ENCODE peak calls at places on chromosomes 4 and X, in six cellular contexts. One of them, this sample, is unnamed.

GRCh38 chrX:46260502-46260901 is 284.7 kb downstream of the ZNF674 start:
- DNase-seq in mucosa of descending colon: no peak
- DNase-seq in esophagus muscularis mucosa: no peak
- DNase-seq in psoas muscle: no peak
- DNase-seq in body of pancreas: no peak
- DNase-seq in mammary epithelial cell: peak; percentile 97
- DNase-seq in this sample: no peak

GRCh38 chr4:168474660-168475320 is 5.5 kb downstream of the DDX60L start:
- DNase-seq in mucosa of descending colon: no peak
- DNase-seq in esophagus muscularis mucosa: no peak
- DNase-seq in psoas muscle: no peak
- DNase-seq in body of pancreas: no peak
- DNase-seq in mammary epithelial cell: no peak
- DNase-seq in this sample: no peak

GRCh38 chr4:23717528-23718248 is 172.2 kb downstream of the PPARGC1A start:
- DNase-seq in mucosa of descending colon: peak; percentile 43
- DNase-seq in esophagus muscularis mucosa: no peak
- DNase-seq in psoas muscle: no peak
- DNase-seq in body of pancreas: no peak
- DNase-seq in mammary epithelial cell: peak; percentile 1
- DNase-seq in this sample: no peak

GRCh38 chr4:76624271-76624681 is 189.2 kb downstream of the SHROOM3 start:
- DNase-seq in mucosa of descending colon: peak; percentile 32
- DNase-seq in esophagus muscularis mucosa: no peak
- DNase-seq in psoas muscle: no peak
- DNase-seq in body of pancreas: peak; percentile 86
- DNase-seq in mammary epithelial cell: peak; percentile 94
- DNase-seq in this sample: no peak

GRCh38 chr4:76984127-76984526 is 34.6 kb downstream of the SEPTIN11 start:
- DNase-seq in mucosa of descending colon: no peak
- DNase-seq in esophagus muscularis mucosa: no peak
- DNase-seq in psoas muscle: no peak
- DNase-seq in body of pancreas: no peak
- DNase-seq in mammary epithelial cell: peak; percentile 24
- DNase-seq in this sample: peak; percentile 36

GRCh38 chr4:79364048-79364447 is 38.2 kb upstream of the NAA11 start:
- DNase-seq in mucosa of descending colon: no peak
- DNase-seq in esophagus muscularis mucosa: no peak
- DNase-seq in psoas muscle: no peak
- DNase-seq in body of pancreas: no peak
- DNase-seq in mammary epithelial cell: no peak
- DNase-seq in this sample: no peak

GRCh38 chr4:169209388-169209883 is 61.3 kb downstream of the SH3RF1 start:
- DNase-seq in mucosa of descending colon: no peak
- DNase-seq in esophagus muscularis mucosa: no peak
- DNase-seq in psoas muscle: no peak
- DNase-seq in body of pancreas: no peak
- DNase-seq in mammary epithelial cell: no peak
- DNase-seq in this sample: no peak

GRCh38 chr4:85475631-85476233 is 782 bp downstream of the ARHGAP24 start:
- DNase-seq in mucosa of descending colon: peak; percentile 23
- DNase-seq in esophagus muscularis mucosa: no peak
- DNase-seq in psoas muscle: peak; percentile 50
- DNase-seq in body of pancreas: peak; percentile 64
- DNase-seq in mammary epithelial cell: no peak
- DNase-seq in this sample: no peak

GRCh38 chrX:150845091-150845490 is 53.4 kb downstream of the CD99L2 start:
- DNase-seq in mucosa of descending colon: no peak
- DNase-seq in esophagus muscularis mucosa: no peak
- DNase-seq in psoas muscle: no peak
- DNase-seq in body of pancreas: no peak
- DNase-seq in mammary epithelial cell: no peak
- DNase-seq in this sample: no peak

GRCh38 chr4:59973496-59973895 is 1226.6 kb upstream of the ADGRL3 start:
- DNase-seq in mucosa of descending colon: no peak
- DNase-seq in esophagus muscularis mucosa: no peak
- DNase-seq in psoas muscle: no peak
- DNase-seq in body of pancreas: no peak
- DNase-seq in mammary epithelial cell: no peak
- DNase-seq in this sample: no peak

GRCh38 chr4:167000141-167000852 is 234.0 kb downstream of the SPOCK3 start:
- DNase-seq in mucosa of descending colon: no peak
- DNase-seq in esophagus muscularis mucosa: no peak
- DNase-seq in psoas muscle: no peak
- DNase-seq in body of pancreas: no peak
- DNase-seq in mammary epithelial cell: peak; percentile 59
- DNase-seq in this sample: no peak

GRCh38 chr4:16250665-16251365 is 24.5 kb upstream of the TAPT1 start:
- DNase-seq in mucosa of descending colon: no peak
- DNase-seq in esophagus muscularis mucosa: no peak
- DNase-seq in psoas muscle: no peak
- DNase-seq in body of pancreas: no peak
- DNase-seq in mammary epithelial cell: no peak
- DNase-seq in this sample: no peak

GRCh38 chr4:77015390-77015789 is 60.4 kb downstream of the CCNI start:
- DNase-seq in mucosa of descending colon: no peak
- DNase-seq in esophagus muscularis mucosa: no peak
- DNase-seq in psoas muscle: no peak
- DNase-seq in body of pancreas: no peak
- DNase-seq in mammary epithelial cell: peak; percentile 20
- DNase-seq in this sample: no peak

GRCh38 chrX:41518127-41518840 is 71.1 kb downstream of the NYX start:
- DNase-seq in mucosa of descending colon: no peak
- DNase-seq in esophagus muscularis mucosa: no peak
- DNase-seq in psoas muscle: no peak
- DNase-seq in body of pancreas: no peak
- DNase-seq in mammary epithelial cell: no peak
- DNase-seq in this sample: no peak

GRCh38 chr4:140252144-140252741 is 98.3 kb upstream of the MAML3 start:
- DNase-seq in mucosa of descending colon: peak; percentile 65
- DNase-seq in esophagus muscularis mucosa: no peak
- DNase-seq in psoas muscle: peak; percentile 52
- DNase-seq in body of pancreas: peak; percentile 46
- DNase-seq in mammary epithelial cell: no peak
- DNase-seq in this sample: no peak

GRCh38 chrX:140572724-140573123 is 67.9 kb upstream of the SOX3 start:
- DNase-seq in mucosa of descending colon: peak; percentile 40
- DNase-seq in esophagus muscularis mucosa: no peak
- DNase-seq in psoas muscle: no peak
- DNase-seq in body of pancreas: peak; percentile 61
- DNase-seq in mammary epithelial cell: peak; percentile 14
- DNase-seq in this sample: no peak

GRCh38 chrX:139936259-139936658 is 3.4 kb upstream of the ATP11C start:
- DNase-seq in mucosa of descending colon: no peak
- DNase-seq in esophagus muscularis mucosa: no peak
- DNase-seq in psoas muscle: no peak
- DNase-seq in body of pancreas: no peak
- DNase-seq in mammary epithelial cell: no peak
- DNase-seq in this sample: no peak

GRCh38 chr4:106277140-106277680 is 38.8 kb downstream of the TBCK start:
- DNase-seq in mucosa of descending colon: no peak
- DNase-seq in esophagus muscularis mucosa: no peak
- DNase-seq in psoas muscle: no peak
- DNase-seq in body of pancreas: no peak
- DNase-seq in mammary epithelial cell: no peak
- DNase-seq in this sample: no peak

GRCh38 chr4:71487324-71487677 is 148.5 kb downstream of the SLC4A4 start:
- DNase-seq in mucosa of descending colon: no peak
- DNase-seq in esophagus muscularis mucosa: no peak
- DNase-seq in psoas muscle: no peak
- DNase-seq in body of pancreas: peak; percentile 36
- DNase-seq in mammary epithelial cell: no peak
- DNase-seq in this sample: no peak

GRCh38 chr4:56655627-56656345 is 25.3 kb downstream of the HOPX start:
- DNase-seq in mucosa of descending colon: no peak
- DNase-seq in esophagus muscularis mucosa: no peak
- DNase-seq in psoas muscle: peak; percentile 56
- DNase-seq in body of pancreas: peak; percentile 6
- DNase-seq in mammary epithelial cell: no peak
- DNase-seq in this sample: peak; percentile 11

GRCh38 chr4:55396305-55397023 is 707 bp downstream of the TMEM165 start:
- DNase-seq in mucosa of descending colon: peak; percentile 58
- DNase-seq in esophagus muscularis mucosa: no peak
- DNase-seq in psoas muscle: peak; percentile 70
- DNase-seq in body of pancreas: peak; percentile 61
- DNase-seq in mammary epithelial cell: peak; percentile 41
- DNase-seq in this sample: peak; percentile 56

GRCh38 chrX:39165773-39166172 is 364.5 kb downstream of the MID1IP1 start:
- DNase-seq in mucosa of descending colon: no peak
- DNase-seq in esophagus muscularis mucosa: no peak
- DNase-seq in psoas muscle: no peak
- DNase-seq in body of pancreas: no peak
- DNase-seq in mammary epithelial cell: no peak
- DNase-seq in this sample: no peak

GRCh38 chr4:140238353-140239041 is 84.5 kb upstream of the MAML3 start:
- DNase-seq in mucosa of descending colon: peak; percentile 89
- DNase-seq in esophagus muscularis mucosa: peak; percentile 95
- DNase-seq in psoas muscle: peak; percentile 96
- DNase-seq in body of pancreas: peak; percentile 81
- DNase-seq in mammary epithelial cell: peak; percentile 46
- DNase-seq in this sample: no peak

GRCh38 chr4:7043521-7044414 is 596 bp downstream of the TADA2B start:
- DNase-seq in mucosa of descending colon: peak; percentile 66
- DNase-seq in esophagus muscularis mucosa: no peak
- DNase-seq in psoas muscle: peak; percentile 81
- DNase-seq in body of pancreas: peak; percentile 65
- DNase-seq in mammary epithelial cell: peak; percentile 45
- DNase-seq in this sample: peak; percentile 80

DNA sequence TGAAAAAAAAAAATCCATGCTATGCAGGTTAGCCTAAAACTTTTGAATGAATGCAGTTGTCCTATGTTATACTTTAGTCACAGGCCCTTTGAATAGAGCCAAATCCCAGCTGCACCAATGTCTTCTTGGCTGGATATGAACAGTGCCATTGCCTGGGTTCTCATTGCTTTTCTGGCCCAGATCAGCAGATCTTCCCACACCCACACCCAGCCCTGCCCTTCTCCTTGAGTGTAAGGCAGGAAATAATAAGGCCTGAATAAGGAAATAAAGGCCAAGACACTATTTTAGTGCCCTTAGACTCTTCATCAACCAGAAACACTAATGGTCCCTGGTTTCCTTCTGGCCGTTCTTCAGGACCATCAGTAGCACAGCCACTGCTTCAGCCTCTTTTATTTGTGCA is 66.6 kb downstream of the USP38 start:
- DNase-seq in mucosa of descending colon: peak; percentile 21
- DNase-seq in esophagus muscularis mucosa: no peak
- DNase-seq in psoas muscle: no peak
- DNase-seq in body of pancreas: no peak
- DNase-seq in mammary epithelial cell: peak; percentile 5
- DNase-seq in this sample: no peak
- TF ChIP-seq CTCF in mucosa of descending colon: no peak
- TF ChIP-seq CTCF in esophagus muscularis mucosa: no peak
- TF ChIP-seq CTCF in psoas muscle: no peak
- TF ChIP-seq CTCF in body of pancreas: no peak
- TF ChIP-seq CTCF in mammary epithelial cell: no peak
- TF ChIP-seq CTCF in this sample: no peak

DNA sequence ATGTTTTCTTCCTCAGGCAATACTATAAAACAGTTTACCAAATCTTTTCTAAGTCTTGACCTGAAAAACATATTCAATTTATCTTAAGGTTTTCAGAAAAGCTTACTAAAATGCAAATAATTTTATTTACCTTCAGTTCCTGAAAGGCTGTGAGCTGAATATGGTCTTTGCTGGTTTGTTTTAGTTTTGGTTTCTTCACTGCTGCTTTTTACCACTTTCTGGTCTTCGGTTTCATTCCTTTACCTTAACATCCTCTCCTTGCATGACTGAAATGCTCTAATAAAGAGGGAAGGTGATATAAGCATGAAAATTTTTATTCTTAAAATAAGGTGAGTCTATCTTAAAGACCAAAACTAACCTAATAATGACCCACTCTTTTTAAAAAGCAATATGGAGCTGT is 97.1 kb upstream of the NRK start:
- DNase-seq in mucosa of descending colon: no peak
- DNase-seq in esophagus muscularis mucosa: no peak
- DNase-seq in psoas muscle: no peak
- DNase-seq in body of pancreas: no peak
- DNase-seq in mammary epithelial cell: no peak
- DNase-seq in this sample: no peak
- H3K36me3 ChIP-seq in mucosa of descending colon: no peaks in the 10 kb centered on the region
- H3K36me3 ChIP-seq in esophagus muscularis mucosa: no peaks in the 10 kb centered on the region
- H3K36me3 ChIP-seq in psoas muscle: no peaks in the 10 kb centered on the region
- H3K36me3 ChIP-seq in body of pancreas: no peaks in the 10 kb centered on the region
- H3K36me3 ChIP-seq in mammary epithelial cell: no peaks in the 10 kb centered on the region
- H3K36me3 ChIP-seq in this sample: no peaks in the 10 kb centered on the region

DNA sequence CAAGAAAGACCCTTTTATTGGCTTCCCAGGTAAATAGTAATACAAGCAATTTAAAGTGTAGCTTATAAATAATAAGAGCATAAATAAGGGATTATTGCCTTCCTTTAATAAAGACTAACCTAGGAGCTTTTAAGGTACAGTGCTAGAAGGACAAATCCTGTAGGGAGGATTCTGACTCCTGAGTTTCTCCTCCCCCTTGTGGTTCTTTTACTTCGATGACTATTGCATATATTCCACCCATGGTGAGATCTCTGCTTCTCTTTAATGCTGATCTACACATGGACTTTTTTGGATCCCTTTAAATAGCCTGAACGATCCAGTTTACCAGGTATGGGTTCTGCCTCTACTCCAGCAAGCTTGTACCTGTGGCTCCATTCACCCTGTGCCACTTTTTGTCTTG is 2.5 kb downstream of the GALNT7 start:
- DNase-seq in mucosa of descending colon: no peak
- DNase-seq in esophagus muscularis mucosa: no peak
- DNase-seq in psoas muscle: no peak
- DNase-seq in body of pancreas: no peak
- DNase-seq in mammary epithelial cell: peak; percentile 42
- DNase-seq in this sample: no peak
- TF ChIP-seq CTCF in mucosa of descending colon: no peak
- TF ChIP-seq CTCF in esophagus muscularis mucosa: peak; percentile 18
- TF ChIP-seq CTCF in psoas muscle: no peak
- TF ChIP-seq CTCF in body of pancreas: no peak
- TF ChIP-seq CTCF in mammary epithelial cell: peak; percentile 9
- TF ChIP-seq CTCF in this sample: peak; percentile 21

GRCh38 chr4:37837446-37837845 is 11.0 kb downstream of the PGM2 start:
- DNase-seq in mucosa of descending colon: no peak
- DNase-seq in esophagus muscularis mucosa: no peak
- DNase-seq in psoas muscle: no peak
- DNase-seq in body of pancreas: no peak
- DNase-seq in mammary epithelial cell: peak; percentile 21
- DNase-seq in this sample: no peak
- H3K36me3 ChIP-seq in mucosa of descending colon: no peaks in the 10 kb centered on the region
- H3K36me3 ChIP-seq in esophagus muscularis mucosa: peaks cover 7% of the 10 kb centered on the region
- H3K36me3 ChIP-seq in psoas muscle: no peaks in the 10 kb centered on the region
- H3K36me3 ChIP-seq in body of pancreas: no peaks in the 10 kb centered on the region
- H3K36me3 ChIP-seq in mammary epithelial cell: peaks cover 15% of the 10 kb centered on the region
- H3K36me3 ChIP-seq in this sample: peaks cover 12% of the 10 kb centered on the region

GRCh38 chr4:8688041-8688907 is 95.7 kb downstream of the CPZ start:
- DNase-seq in mucosa of descending colon: peak; percentile 18
- DNase-seq in esophagus muscularis mucosa: no peak
- DNase-seq in psoas muscle: no peak
- DNase-seq in body of pancreas: peak; percentile 25
- DNase-seq in mammary epithelial cell: no peak
- DNase-seq in this sample: no peak
- TF ChIP-seq CTCF in mucosa of descending colon: peak; percentile 39
- TF ChIP-seq CTCF in esophagus muscularis mucosa: peak; percentile 44
- TF ChIP-seq CTCF in psoas muscle: peak; percentile 9
- TF ChIP-seq CTCF in body of pancreas: peak; percentile 48
- TF ChIP-seq CTCF in mammary epithelial cell: no peak
- TF ChIP-seq CTCF in this sample: peak; percentile 37

GRCh38 chrX:74272230-74272629 is 31.8 kb upstream of the ZCCHC13 start:
- DNase-seq in mucosa of descending colon: no peak
- DNase-seq in esophagus muscularis mucosa: no peak
- DNase-seq in psoas muscle: no peak
- DNase-seq in body of pancreas: no peak
- DNase-seq in mammary epithelial cell: no peak
- DNase-seq in this sample: no peak
- H3K36me3 ChIP-seq in mucosa of descending colon: no peaks in the 10 kb centered on the region
- H3K36me3 ChIP-seq in esophagus muscularis mucosa: no peaks in the 10 kb centered on the region
- H3K36me3 ChIP-seq in psoas muscle: no peaks in the 10 kb centered on the region
- H3K36me3 ChIP-seq in body of pancreas: no peaks in the 10 kb centered on the region
- H3K36me3 ChIP-seq in mammary epithelial cell: peaks cover 5% of the 10 kb centered on the region
- H3K36me3 ChIP-seq in this sample: no peaks in the 10 kb centered on the region

GRCh38 chr4:20490734-20491133 is 209.5 kb upstream of the PACRGL start:
- DNase-seq in mucosa of descending colon: no peak
- DNase-seq in esophagus muscularis mucosa: no peak
- DNase-seq in psoas muscle: no peak
- DNase-seq in body of pancreas: no peak
- DNase-seq in mammary epithelial cell: no peak
- DNase-seq in this sample: no peak
- TF ChIP-seq CTCF in mucosa of descending colon: no peak
- TF ChIP-seq CTCF in esophagus muscularis mucosa: peak; percentile 26
- TF ChIP-seq CTCF in psoas muscle: no peak
- TF ChIP-seq CTCF in body of pancreas: no peak
- TF ChIP-seq CTCF in mammary epithelial cell: peak; percentile 3
- TF ChIP-seq CTCF in this sample: no peak